ENCODE peak calls at places on chromosomes 6 and 20, in seven cellular contexts. D, X, Q, V, U, H and S are unnamed samples.

GRCh38 chr6:106309766-106310373 is 15.7 kb downstream of the ATG5 start:
- DNase-seq in H (peak; percentile 9), U (no peak), D (no peak), V (no peak), Q (no peak), X (no peak), S (no peak)

GRCh38 chr6:129050086-129050485 is 167.1 kb downstream of the LAMA2 start:
- DNase-seq in H (no peak), Q (no peak), U (no peak), V (no peak), X (no peak), D (no peak), S (no peak)

GRCh38 chr6:165059032-165059431 is 250.4 kb downstream of the C6orf118 start:
- DNase-seq in U (no peak), V (no peak), X (no peak), H (no peak), Q (no peak), D (no peak), S (no peak)

GRCh38 chr6:35498407-35499045 is 1.6 kb upstream of the TEAD3 start:
- DNase-seq in Q (no peak), H (no peak), U (peak; percentile 56), D (no peak), X (no peak), V (peak; percentile 76), S (no peak)

GRCh38 chr20:4697189-4697873 is 24.4 kb upstream of the PRND start:
- DNase-seq in U (no peak), Q (no peak), H (no peak), X (no peak), V (no peak), D (no peak), S (no peak)

GRCh38 chr6:149212202-149212601 is 105.3 kb upstream of the TAB2 start:
- DNase-seq in V (no peak), D (no peak), H (no peak), X (no peak), U (no peak), Q (no peak), S (no peak)

GRCh38 chr6:41719796-41720620 is 15.4 kb downstream of the TFEB start:
- DNase-seq in H (no peak), U (no peak), V (no peak), Q (no peak), X (no peak), D (no peak), S (no peak)

GRCh38 chr6:105645958-105646357 is 243.1 kb upstream of the PREP start:
- DNase-seq in Q (no peak), U (no peak), V (no peak), X (no peak), D (no peak), H (no peak), S (no peak)

GRCh38 chr20:8735674-8736073 is 333.2 kb upstream of the PLCB4 start:
- DNase-seq in X (no peak), D (no peak), H (no peak), U (no peak), Q (no peak), V (no peak), S (no peak)

GRCh38 chr20:52974155-52974554 is 2.0 kb downstream of the TSHZ2 start:
- DNase-seq in H (no peak), U (no peak), D (peak; percentile 42), X (no peak), V (no peak), Q (no peak), S (no peak)
- TF ChIP-seq EP300 in H (no peak), U (no peak), D (peak; percentile 40), X (no peak), V (no peak), Q (no peak), S (no peak)

DNA sequence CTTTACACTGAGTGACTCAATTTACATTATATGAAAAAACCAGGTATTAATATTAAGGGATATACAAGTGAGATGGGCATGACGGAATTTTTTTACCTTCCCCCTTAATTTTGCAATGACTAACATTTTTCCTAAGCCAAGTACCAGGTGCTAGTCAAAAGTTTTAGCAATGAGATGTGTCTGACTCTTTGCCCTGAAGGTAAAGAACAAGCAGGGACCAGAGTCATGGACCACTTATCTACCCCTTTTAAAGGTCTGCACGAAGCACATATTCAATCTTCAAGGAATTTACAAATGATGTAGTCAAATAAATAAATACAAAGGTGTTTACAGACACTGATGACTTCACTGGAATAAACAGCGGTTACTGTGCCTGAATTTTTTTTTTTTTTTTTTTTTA is 1.4 kb downstream of the GLO1 start:
- DNase-seq in Q (no peak), D (no peak), U (no peak), V (no peak), X (no peak), H (no peak), S (no peak)
- H3K4me3 ChIP-seq in Q (no peak overlapping the region), D (no peak overlapping the region), U (no peak overlapping the region), V (peak overlapping the region; percentile 70), X (no peak overlapping the region), H (no peak overlapping the region), S (no peak overlapping the region)

DNA sequence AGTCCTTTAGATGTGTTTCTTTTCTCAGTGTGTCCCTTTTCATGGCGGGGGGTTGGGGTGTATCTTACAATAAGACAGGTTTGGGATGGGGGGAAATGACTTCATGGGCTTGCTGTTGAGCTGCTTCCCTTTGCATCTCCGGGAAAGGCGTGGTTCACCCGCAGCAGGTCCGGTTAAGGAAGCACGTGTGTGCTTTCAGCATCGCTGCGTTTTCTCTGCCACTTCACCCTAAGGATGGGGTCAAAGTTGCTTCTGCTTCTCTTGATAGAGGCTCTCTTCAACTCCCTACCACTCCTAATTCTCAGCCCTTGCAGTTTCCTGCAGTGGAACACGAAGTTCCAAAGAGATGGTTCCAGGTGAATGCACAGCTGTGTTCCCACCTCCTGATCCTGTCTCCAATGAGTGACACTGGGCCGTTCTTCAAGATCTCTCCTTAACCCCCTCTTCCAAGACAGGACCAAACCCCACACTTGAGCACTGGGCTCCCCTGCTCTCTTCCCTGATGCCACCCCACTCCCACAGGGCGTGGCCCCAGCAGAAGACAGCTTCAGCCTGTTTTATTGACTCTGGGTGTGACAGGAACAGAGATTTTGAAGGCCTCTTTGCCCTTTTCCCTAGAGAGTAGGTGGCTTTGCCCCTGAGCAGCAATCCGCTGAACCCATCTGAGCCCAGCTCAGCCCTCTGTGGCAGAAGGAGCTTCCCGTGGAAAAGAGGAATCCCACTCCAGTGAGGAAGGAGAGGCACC is 85.2 kb downstream of the PLEKHG1 start:
- DNase-seq in V (no peak), U (no peak), X (no peak), Q (no peak), H (no peak), D (no peak), S (no peak)
- TF ChIP-seq EP300 in V (no peak), U (no peak), X (no peak), Q (no peak), H (no peak), D (no peak), S (peak; percentile 4)

GRCh38 chr6:7546832-7547714 is 5.6 kb downstream of the DSP start:
- DNase-seq in V (no peak), U (no peak), X (no peak), D (no peak), H (no peak), Q (no peak), S (no peak)
- H3K4me3 ChIP-seq in V (no peak overlapping the region), U (no peak overlapping the region), X (no peak overlapping the region), D (no peak overlapping the region), H (peak overlapping the region; percentile 94), Q (no peak overlapping the region), S (no peak overlapping the region)

DNA sequence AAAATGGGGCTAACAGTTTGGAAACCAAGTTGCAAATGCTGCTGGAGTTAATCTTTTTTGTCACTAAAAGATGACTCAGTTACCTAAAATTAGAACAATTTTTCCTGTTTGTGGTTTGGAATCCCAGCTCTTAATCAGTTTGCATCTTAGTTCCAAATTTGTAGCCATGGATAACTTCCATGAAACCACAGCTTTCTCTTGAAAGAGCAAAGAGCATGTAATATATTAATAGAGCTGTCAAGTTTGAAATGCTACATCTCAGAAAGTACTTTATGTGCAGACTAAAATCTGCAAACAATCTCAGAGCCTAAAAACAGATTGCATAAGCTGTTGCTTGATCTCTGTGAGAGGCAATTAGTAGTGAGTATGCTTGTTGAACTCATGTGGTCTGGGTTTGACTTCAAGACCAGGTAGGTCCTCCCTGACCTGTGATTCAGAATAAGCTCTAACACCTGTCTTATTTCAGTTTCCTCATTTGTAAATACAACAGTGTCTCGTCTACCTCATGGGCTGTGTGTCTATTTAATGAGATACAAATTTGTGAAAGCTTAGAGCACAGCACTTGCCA is 23.5 kb downstream of the DHX35 start:
- DNase-seq in X (no peak), U (no peak), Q (no peak), V (no peak), D (no peak), H (peak; percentile 73), S (no peak)
- TF ChIP-seq EP300 in X (no peak), U (no peak), Q (no peak), V (no peak), D (peak; percentile 64), H (peak; percentile 44), S (no peak)

GRCh38 chr6:161511455-161512159 is 237.7 kb upstream of the AGPAT4 start:
- DNase-seq in X (no peak), U (no peak), H (no peak), D (no peak), V (no peak), Q (no peak), S (no peak)

GRCh38 chr6:161503570-161503969 is 229.7 kb upstream of the AGPAT4 start:
- DNase-seq in U (no peak), V (no peak), H (no peak), D (no peak), Q (no peak), X (no peak), S (no peak)

GRCh38 chr6:161508341-161508740 is 234.5 kb upstream of the AGPAT4 start:
- DNase-seq in X (no peak), Q (no peak), U (no peak), H (no peak), V (no peak), D (no peak), S (no peak)

GRCh38 chr6:161507375-161507774 is 233.5 kb upstream of the AGPAT4 start:
- DNase-seq in Q (no peak), V (no peak), X (no peak), D (no peak), H (no peak), U (no peak), S (no peak)
- H3K4me3 ChIP-seq in Q (no peak overlapping the region), V (no peak overlapping the region), X (no peak overlapping the region), D (no peak overlapping the region), H (no peak overlapping the region), U (no peak overlapping the region), S (no peak overlapping the region)

DNA sequence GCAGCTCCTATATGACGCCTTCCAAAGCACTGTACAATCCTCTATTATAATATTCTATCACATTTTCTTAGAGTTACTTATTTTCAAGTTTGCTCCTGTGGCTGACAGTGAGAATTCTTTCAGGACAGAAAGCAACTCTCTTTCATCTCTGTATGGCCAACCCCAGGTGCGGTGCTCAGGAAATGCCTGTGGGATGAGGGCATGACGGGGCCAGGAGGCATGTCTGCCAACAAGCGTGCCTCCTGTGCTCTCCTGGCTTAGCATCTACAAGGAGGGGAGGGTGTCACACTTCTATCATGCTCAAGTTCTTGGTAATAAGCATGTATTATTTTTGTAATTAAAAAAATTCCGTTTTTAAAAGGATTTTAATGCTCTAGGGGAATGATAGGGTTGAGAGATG is 11.4 kb downstream of the MRPL14 start:
- DNase-seq in D (no peak), Q (no peak), H (no peak), V (no peak), U (no peak), X (no peak), S (no peak)
- TF ChIP-seq EP300 in D (no peak), Q (no peak), H (no peak), V (no peak), U (no peak), X (no peak), S (no peak)